ENCODE peak calls at places on chromosomes 12 and 14, in four cellular contexts. H is CD8-positive, alpha-beta T cell; M is uterus; A is sigmoid colon. E is an unnamed sample.
A peak's percentile ranks its signal among the peaks of the same experiment; 100 is the strongest.

GRCh38 chr14:21047378-21047781 is 5.2 kb downstream of the RNASE7 start:
- DNase-seq in H (no peak), M (no peak), A (no peak), E (no peak)

GRCh38 chr12:79155703-79156102 is 291.1 kb downstream of the SYT1 start:
- DNase-seq in H (no peak), M (no peak), A (no peak), E (no peak)

GRCh38 chr14:49966304-49966809 is 73.5 kb downstream of the ARF6 start:
- DNase-seq in H (no peak), M (no peak), A (no peak), E (peak; percentile 51)

GRCh38 chr12:132640936-132641335 is 22.4 kb downstream of the P2RX2 start:
- DNase-seq in H (no peak), M (no peak), A (no peak), E (no peak)

GRCh38 chr12:98253207-98253606 is 262.2 kb upstream of the TMPO start:
- DNase-seq in H (no peak), M (no peak), A (no peak), E (no peak)

GRCh38 chr14:104284107-104284592 is 145.8 kb downstream of the KIF26A start:
- DNase-seq in H (no peak), M (no peak), A (peak; percentile 60), E (no peak)

GRCh38 chr14:92964124-92965109 is 41.5 kb downstream of the CHGA start:
- DNase-seq in H (no peak), M (no peak), A (no peak), E (no peak)

GRCh38 chr12:68264175-68264863 is 10.9 kb upstream of the IL22 start:
- DNase-seq in H (no peak), M (no peak), A (no peak), E (no peak)

GRCh38 chr12:27219693-27220056 is 24.4 kb upstream of the STK38L start:
- DNase-seq in H (no peak), M (no peak), A (no peak), E (no peak)

GRCh38 chr12:25293596-25293995 is 42.9 kb upstream of the KRAS start:
- DNase-seq in H (no peak), M (no peak), A (no peak), E (no peak)

DNA sequence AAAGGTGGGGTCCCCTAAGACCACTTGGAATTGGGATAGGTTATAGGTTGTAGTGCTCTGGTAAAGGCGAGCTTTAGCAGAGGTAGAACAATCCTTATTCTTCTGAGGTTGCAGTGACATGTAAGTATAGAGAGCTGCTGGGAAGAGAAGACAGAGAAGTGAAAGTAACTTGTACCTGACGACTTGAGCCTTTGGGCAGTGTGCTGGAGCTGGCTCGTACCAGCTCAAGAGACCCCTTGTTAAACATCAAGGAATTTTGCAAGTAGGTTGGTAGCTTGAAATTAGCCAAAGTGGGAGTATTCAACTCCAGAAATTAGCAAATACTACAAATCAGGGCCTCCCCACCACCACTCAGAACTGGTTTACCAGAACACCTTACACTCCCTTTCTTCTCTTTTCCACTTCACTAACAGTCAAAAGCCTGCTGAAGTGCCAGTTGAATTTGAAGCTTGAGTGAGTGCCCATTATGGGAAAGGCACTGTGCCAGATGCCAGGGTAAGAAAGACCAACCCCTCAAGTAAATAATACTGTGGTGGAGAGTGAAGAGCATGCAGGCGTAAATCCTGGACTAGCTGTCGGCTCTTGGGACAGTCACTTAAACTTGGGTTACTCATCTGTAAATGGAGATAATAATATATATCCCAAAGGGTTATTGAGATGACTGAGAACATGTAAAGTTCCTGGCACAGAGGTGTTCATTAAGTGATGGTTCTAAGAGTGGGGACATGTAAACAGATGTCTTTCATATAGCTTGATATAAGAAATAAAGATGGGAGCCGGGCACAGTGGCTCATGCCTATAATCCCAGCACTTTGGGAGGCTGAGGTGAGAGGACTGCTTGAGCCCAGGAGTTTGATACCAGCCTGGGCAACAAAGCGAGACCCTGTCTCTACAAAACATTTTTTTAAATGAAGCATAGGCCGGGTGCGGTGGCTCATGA is 27.1 kb upstream of the EID3 start:
- DNase-seq in H (no peak), M (no peak), A (no peak), E (no peak)
- H3K4me3 ChIP-seq in H (no peak overlapping the region), M (no peak overlapping the region), A (peak overlapping the region; percentile 5), E (no peak overlapping the region)

GRCh38 chr14:52011557-52011956 is 22.2 kb downstream of the RTRAF start:
- DNase-seq in H (no peak), M (no peak), A (no peak), E (no peak)
- H3K36me3 ChIP-seq in H (peaks cover 30% of the 10 kb centered on the region), M (no peaks in the 10 kb centered on the region), A (peaks cover 32% of the 10 kb centered on the region), E (peaks cover 14% of the 10 kb centered on the region)

GRCh38 chr14:58808828-58809227 is 171.1 kb downstream of the DACT1 start:
- DNase-seq in H (no peak), M (no peak), A (no peak), E (no peak)
- H3K27me3 ChIP-seq in H (no peaks in the 10 kb centered on the region), M (no peaks in the 10 kb centered on the region), A (no peaks in the 10 kb centered on the region), E (no peaks in the 10 kb centered on the region)

GRCh38 chr12:57744194-57744776 is 554 bp upstream of the TSPAN31 start:
- DNase-seq in H (no peak), M (peak; percentile 75), A (peak; percentile 93), E (no peak)

GRCh38 chr12:57746025-57746424 is 1.2 kb downstream of the TSPAN31 start:
- DNase-seq in H (no peak), M (no peak), A (no peak), E (no peak)

GRCh38 chr12:57744777-57745484 is at the start of gene TSPAN31:
- DNase-seq in H (peak; percentile 94), M (peak; percentile 96), A (peak; percentile 99), E (peak; percentile 94)

GRCh38 chr12:57743769-57744168 is 1.1 kb upstream of the TSPAN31 start:
- DNase-seq in H (no peak), M (no peak), A (no peak), E (no peak)

DNA sequence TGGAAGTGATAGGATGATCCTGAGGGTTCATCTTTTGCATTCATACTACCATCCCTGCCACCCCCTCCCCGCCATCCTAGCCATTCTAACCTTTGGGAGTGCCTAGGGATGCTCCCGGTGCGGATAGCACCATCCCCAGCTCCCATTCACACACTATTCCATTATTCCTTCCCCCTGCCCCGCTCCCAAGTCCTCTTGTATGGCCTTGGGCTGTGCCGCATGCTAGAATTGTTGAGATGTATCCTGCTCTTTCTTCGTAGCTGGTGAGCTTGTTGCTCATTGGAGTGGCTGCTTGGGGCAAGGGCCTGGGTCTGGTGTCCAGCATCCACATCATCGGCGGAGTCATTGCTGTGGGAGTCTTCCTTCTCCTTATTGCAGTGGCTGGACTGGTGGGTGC is 644 bp downstream of the TSPAN31 start:
- DNase-seq in H (no peak), M (no peak), A (peak; percentile 65), E (no peak)
- H3K4me3 ChIP-seq in H (peak overlapping the region; percentile 62), M (peak overlapping the region; percentile 96), A (peak overlapping the region; percentile 70), E (peak overlapping the region; percentile 81)

GRCh38 chr12:11846504-11846903 is 197.0 kb downstream of the ETV6 start:
- DNase-seq in H (no peak), M (no peak), A (no peak), E (no peak)
- H3K36me3 ChIP-seq in H (no peaks in the 10 kb centered on the region), M (no peaks in the 10 kb centered on the region), A (no peaks in the 10 kb centered on the region), E (no peaks in the 10 kb centered on the region)

DNA sequence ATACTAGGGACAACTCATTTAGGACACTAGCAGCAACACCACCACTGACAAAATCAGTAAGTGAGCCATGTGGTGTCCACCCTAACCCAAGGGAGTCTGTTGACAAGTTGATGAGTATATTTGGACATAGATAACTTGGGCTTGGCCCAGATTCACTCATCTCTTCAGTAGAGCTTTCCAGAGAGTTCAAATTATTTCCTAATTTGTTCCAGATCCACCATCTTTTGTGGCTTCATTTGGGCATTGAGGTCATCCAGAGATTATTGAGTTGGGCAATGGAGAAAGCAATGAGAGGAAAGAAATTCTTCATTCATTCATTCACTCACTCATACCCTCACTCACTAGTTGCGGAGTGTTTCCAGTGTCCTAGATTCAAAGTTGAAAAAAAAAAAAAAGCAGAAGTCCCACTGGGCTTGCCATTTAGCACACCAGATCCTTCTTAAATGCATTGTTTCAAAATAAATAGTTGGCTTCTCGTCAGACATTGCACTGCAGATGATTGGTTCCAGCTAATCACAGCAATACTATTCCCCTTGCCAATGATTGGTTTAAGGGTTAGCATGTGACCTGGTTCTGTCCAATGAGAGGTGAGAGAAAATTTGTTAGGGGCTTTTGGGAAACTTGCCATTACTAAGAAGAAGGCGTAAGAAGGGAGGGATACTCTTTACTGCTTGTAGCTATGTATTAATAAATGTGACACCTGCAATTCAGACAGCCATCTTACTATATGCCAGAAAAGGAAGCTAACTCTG is 31.8 kb upstream of the WSCD2 start:
- DNase-seq in H (no peak), M (no peak), A (no peak), E (no peak)
- H3K27me3 ChIP-seq in H (no peaks in the 10 kb centered on the region), M (no peaks in the 10 kb centered on the region), A (no peaks in the 10 kb centered on the region), E (no peaks in the 10 kb centered on the region)

DNA sequence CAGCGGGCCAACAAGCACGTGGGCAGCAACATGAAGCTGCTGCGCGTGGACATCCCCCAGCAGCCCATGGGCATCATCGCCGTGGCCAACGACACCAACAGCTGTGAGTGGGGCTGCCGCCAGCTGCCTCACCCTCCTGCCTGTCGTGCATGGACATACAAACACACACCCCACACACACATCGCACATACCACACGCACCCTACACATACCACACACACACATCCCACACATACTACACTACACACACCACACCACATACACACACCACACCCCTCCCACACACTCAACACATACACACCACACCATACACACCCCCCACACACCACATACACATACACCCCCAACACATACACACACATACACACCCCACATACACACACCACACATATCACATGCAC is 25.2 kb upstream of the NXPH4 start:
- DNase-seq in H (no peak), M (no peak), A (no peak), E (no peak)
- H3K4me3 ChIP-seq in H (no peak overlapping the region), M (no peak overlapping the region), A (no peak overlapping the region), E (no peak overlapping the region)